ENCODE peak calls at places on chromosomes 16 and 17, in eight cellular contexts. One of them, this sample, is unnamed.

GRCh38 chr16:4327782-4328579 is 12.1 kb downstream of the GLIS2 start:
- DNase-seq in stimulated activated CD8-positive, alpha-beta memory T cell treated with anti-CD3 and anti-CD28 coated beads, Interleukin-12 subunit alpha, Interleukin-12 subunit beta, amount 100 ng/mL, for 1 hour: no peak
- DNase-seq in NCI-H1436: no peak
- DNase-seq in T follicular helper cell: peak
- DNase-seq in kidney epithelial cell: no peak
- DNase-seq in HS-5: no peak
- DNase-seq in hepatic stellate cell: peak
- DNase-seq in pons: peak
- DNase-seq in this sample: peak

GRCh38 chr16:31206776-31207175 is 4.2 kb upstream of the PYCARD start:
- DNase-seq in stimulated activated CD8-positive, alpha-beta memory T cell treated with anti-CD3 and anti-CD28 coated beads, Interleukin-12 subunit alpha, Interleukin-12 subunit beta, amount 100 ng/mL, for 1 hour: no peak
- DNase-seq in NCI-H1436: no peak
- DNase-seq in T follicular helper cell: no peak
- DNase-seq in kidney epithelial cell: no peak
- DNase-seq in HS-5: no peak
- DNase-seq in hepatic stellate cell: no peak
- DNase-seq in pons: no peak
- DNase-seq in this sample: no peak

GRCh38 chr16:14310519-14310991 is 239.4 kb downstream of the MRTFB start:
- DNase-seq in stimulated activated CD8-positive, alpha-beta memory T cell treated with anti-CD3 and anti-CD28 coated beads, Interleukin-12 subunit alpha, Interleukin-12 subunit beta, amount 100 ng/mL, for 1 hour: no peak
- DNase-seq in NCI-H1436: no peak
- DNase-seq in T follicular helper cell: no peak
- DNase-seq in kidney epithelial cell: no peak
- DNase-seq in HS-5: no peak
- DNase-seq in hepatic stellate cell: peak
- DNase-seq in pons: no peak
- DNase-seq in this sample: no peak

GRCh38 chr16:74501484-74502479 is 80.5 kb upstream of the CLEC18B start:
- DNase-seq in stimulated activated CD8-positive, alpha-beta memory T cell treated with anti-CD3 and anti-CD28 coated beads, Interleukin-12 subunit alpha, Interleukin-12 subunit beta, amount 100 ng/mL, for 1 hour: no peak
- DNase-seq in NCI-H1436: no peak
- DNase-seq in T follicular helper cell: no peak
- DNase-seq in kidney epithelial cell: no peak
- DNase-seq in HS-5: no peak
- DNase-seq in hepatic stellate cell: no peak
- DNase-seq in pons: peak
- DNase-seq in this sample: no peak

GRCh38 chr17:18041776-18042175 is 2.6 kb downstream of the GID4 start:
- DNase-seq in stimulated activated CD8-positive, alpha-beta memory T cell treated with anti-CD3 and anti-CD28 coated beads, Interleukin-12 subunit alpha, Interleukin-12 subunit beta, amount 100 ng/mL, for 1 hour: no peak
- DNase-seq in NCI-H1436: no peak
- DNase-seq in T follicular helper cell: no peak
- DNase-seq in kidney epithelial cell: no peak
- DNase-seq in HS-5: peak
- DNase-seq in hepatic stellate cell: peak
- DNase-seq in pons: no peak
- DNase-seq in this sample: no peak

GRCh38 chr17:45841883-45842525 is 2.7 kb upstream of the SPPL2C start:
- DNase-seq in stimulated activated CD8-positive, alpha-beta memory T cell treated with anti-CD3 and anti-CD28 coated beads, Interleukin-12 subunit alpha, Interleukin-12 subunit beta, amount 100 ng/mL, for 1 hour: no peak
- DNase-seq in NCI-H1436: peak
- DNase-seq in T follicular helper cell: no peak
- DNase-seq in kidney epithelial cell: no peak
- DNase-seq in HS-5: no peak
- DNase-seq in hepatic stellate cell: no peak
- DNase-seq in pons: no peak
- DNase-seq in this sample: no peak

GRCh38 chr17:55384833-55385232 is 36.8 kb downstream of the MMD start:
- DNase-seq in stimulated activated CD8-positive, alpha-beta memory T cell treated with anti-CD3 and anti-CD28 coated beads, Interleukin-12 subunit alpha, Interleukin-12 subunit beta, amount 100 ng/mL, for 1 hour: no peak
- DNase-seq in NCI-H1436: no peak
- DNase-seq in T follicular helper cell: no peak
- DNase-seq in kidney epithelial cell: no peak
- DNase-seq in HS-5: no peak
- DNase-seq in hepatic stellate cell: no peak
- DNase-seq in pons: no peak
- DNase-seq in this sample: no peak

GRCh38 chr17:31593806-31594205 is 202.3 kb downstream of the RAB11FIP4 start:
- DNase-seq in stimulated activated CD8-positive, alpha-beta memory T cell treated with anti-CD3 and anti-CD28 coated beads, Interleukin-12 subunit alpha, Interleukin-12 subunit beta, amount 100 ng/mL, for 1 hour: no peak
- DNase-seq in NCI-H1436: no peak
- DNase-seq in T follicular helper cell: no peak
- DNase-seq in kidney epithelial cell: no peak
- DNase-seq in HS-5: no peak
- DNase-seq in hepatic stellate cell: no peak
- DNase-seq in pons: no peak
- DNase-seq in this sample: peak

GRCh38 chr16:54649846-54650245 is 280.8 kb upstream of the IRX5 start:
- DNase-seq in stimulated activated CD8-positive, alpha-beta memory T cell treated with anti-CD3 and anti-CD28 coated beads, Interleukin-12 subunit alpha, Interleukin-12 subunit beta, amount 100 ng/mL, for 1 hour: no peak
- DNase-seq in NCI-H1436: no peak
- DNase-seq in T follicular helper cell: no peak
- DNase-seq in kidney epithelial cell: no peak
- DNase-seq in HS-5: no peak
- DNase-seq in hepatic stellate cell: no peak
- DNase-seq in pons: no peak
- DNase-seq in this sample: no peak

GRCh38 chr17:77310336-77310735 is 169.6 kb downstream of the SEC14L1 start:
- DNase-seq in stimulated activated CD8-positive, alpha-beta memory T cell treated with anti-CD3 and anti-CD28 coated beads, Interleukin-12 subunit alpha, Interleukin-12 subunit beta, amount 100 ng/mL, for 1 hour: no peak
- DNase-seq in NCI-H1436: no peak
- DNase-seq in T follicular helper cell: no peak
- DNase-seq in kidney epithelial cell: no peak
- DNase-seq in HS-5: no peak
- DNase-seq in hepatic stellate cell: no peak
- DNase-seq in pons: no peak
- DNase-seq in this sample: no peak

GRCh38 chr17:13642188-13642587 is 40.5 kb upstream of the HS3ST3A1 start:
- DNase-seq in stimulated activated CD8-positive, alpha-beta memory T cell treated with anti-CD3 and anti-CD28 coated beads, Interleukin-12 subunit alpha, Interleukin-12 subunit beta, amount 100 ng/mL, for 1 hour: no peak
- DNase-seq in NCI-H1436: no peak
- DNase-seq in T follicular helper cell: no peak
- DNase-seq in kidney epithelial cell: no peak
- DNase-seq in HS-5: no peak
- DNase-seq in hepatic stellate cell: no peak
- DNase-seq in pons: no peak
- DNase-seq in this sample: no peak

GRCh38 chr17:9174779-9175574 is 153.7 kb downstream of the NTN1 start:
- DNase-seq in stimulated activated CD8-positive, alpha-beta memory T cell treated with anti-CD3 and anti-CD28 coated beads, Interleukin-12 subunit alpha, Interleukin-12 subunit beta, amount 100 ng/mL, for 1 hour: no peak
- DNase-seq in NCI-H1436: no peak
- DNase-seq in T follicular helper cell: no peak
- DNase-seq in kidney epithelial cell: no peak
- DNase-seq in HS-5: no peak
- DNase-seq in hepatic stellate cell: no peak
- DNase-seq in pons: no peak
- DNase-seq in this sample: no peak

GRCh38 chr16:78503501-78504110 is 404.2 kb downstream of the WWOX start:
- DNase-seq in stimulated activated CD8-positive, alpha-beta memory T cell treated with anti-CD3 and anti-CD28 coated beads, Interleukin-12 subunit alpha, Interleukin-12 subunit beta, amount 100 ng/mL, for 1 hour: peak
- DNase-seq in NCI-H1436: peak
- DNase-seq in T follicular helper cell: peak
- DNase-seq in kidney epithelial cell: no peak
- DNase-seq in HS-5: no peak
- DNase-seq in hepatic stellate cell: peak
- DNase-seq in pons: peak
- DNase-seq in this sample: peak

GRCh38 chr16:65224471-65224870 is 102.6 kb upstream of the CDH11 start:
- DNase-seq in stimulated activated CD8-positive, alpha-beta memory T cell treated with anti-CD3 and anti-CD28 coated beads, Interleukin-12 subunit alpha, Interleukin-12 subunit beta, amount 100 ng/mL, for 1 hour: no peak
- DNase-seq in NCI-H1436: no peak
- DNase-seq in T follicular helper cell: no peak
- DNase-seq in kidney epithelial cell: no peak
- DNase-seq in HS-5: no peak
- DNase-seq in hepatic stellate cell: no peak
- DNase-seq in pons: no peak
- DNase-seq in this sample: no peak